ENCODE peak calls at places on chromosome 21, in seven cellular contexts. One of them, this sample, is unnamed.
A peak's percentile ranks its signal among the peaks of the same experiment; 100 is the strongest.

GRCh38 chr21:26846036-26846931 is 1.1 kb upstream of the ADAMTS1 start:
- DNase-seq in neural crest cell: peak; percentile 61
- DNase-seq in PC-3: peak; percentile 69
- DNase-seq in kidney epithelial cell: no peak
- DNase-seq in MCF 10A: peak; percentile 49
- DNase-seq in fibroblast of the aortic adventitia: peak; percentile 85
- DNase-seq in H9: peak; percentile 81
- DNase-seq in this sample: no peak

GRCh38 chr21:35217504-35218060 is 168.5 kb upstream of the RUNX1 start:
- DNase-seq in neural crest cell: no peak
- DNase-seq in PC-3: peak; percentile 100
- DNase-seq in kidney epithelial cell: peak; percentile 99
- DNase-seq in MCF 10A: peak; percentile 88
- DNase-seq in fibroblast of the aortic adventitia: peak; percentile 80
- DNase-seq in H9: peak; percentile 45
- DNase-seq in this sample: no peak

GRCh38 chr21:46081022-46081861 is 16.7 kb upstream of the COL6A2 start:
- DNase-seq in neural crest cell: no peak
- DNase-seq in PC-3: peak; percentile 55
- DNase-seq in kidney epithelial cell: no peak
- DNase-seq in MCF 10A: no peak
- DNase-seq in fibroblast of the aortic adventitia: no peak
- DNase-seq in H9: peak; percentile 27
- DNase-seq in this sample: no peak

GRCh38 chr21:45792682-45793383 is 149.3 kb downstream of the PCBP3 start:
- DNase-seq in neural crest cell: no peak
- DNase-seq in PC-3: no peak
- DNase-seq in kidney epithelial cell: no peak
- DNase-seq in MCF 10A: no peak
- DNase-seq in fibroblast of the aortic adventitia: no peak
- DNase-seq in H9: no peak
- DNase-seq in this sample: no peak

GRCh38 chr21:29377266-29377665 is 78.5 kb downstream of the BACH1 start:
- DNase-seq in neural crest cell: no peak
- DNase-seq in PC-3: no peak
- DNase-seq in kidney epithelial cell: no peak
- DNase-seq in MCF 10A: no peak
- DNase-seq in fibroblast of the aortic adventitia: no peak
- DNase-seq in H9: no peak
- DNase-seq in this sample: no peak

GRCh38 chr21:29233611-29234540 is 64.8 kb upstream of the BACH1 start:
- DNase-seq in neural crest cell: no peak
- DNase-seq in PC-3: no peak
- DNase-seq in kidney epithelial cell: no peak
- DNase-seq in MCF 10A: peak; percentile 69
- DNase-seq in fibroblast of the aortic adventitia: no peak
- DNase-seq in H9: no peak
- DNase-seq in this sample: peak; percentile 92

GRCh38 chr21:46295996-46296752 is 10.0 kb downstream of the YBEY start:
- DNase-seq in neural crest cell: peak; percentile 22
- DNase-seq in PC-3: no peak
- DNase-seq in kidney epithelial cell: no peak
- DNase-seq in MCF 10A: no peak
- DNase-seq in fibroblast of the aortic adventitia: peak; percentile 39
- DNase-seq in H9: peak; percentile 64
- DNase-seq in this sample: no peak

GRCh38 chr21:37423103-37423502 is 56.5 kb downstream of the DYRK1A start:
- DNase-seq in neural crest cell: no peak
- DNase-seq in PC-3: no peak
- DNase-seq in kidney epithelial cell: no peak
- DNase-seq in MCF 10A: no peak
- DNase-seq in fibroblast of the aortic adventitia: no peak
- DNase-seq in H9: no peak
- DNase-seq in this sample: no peak

GRCh38 chr21:36111238-36111637 is 23.6 kb upstream of the CBR3 start:
- DNase-seq in neural crest cell: no peak
- DNase-seq in PC-3: no peak
- DNase-seq in kidney epithelial cell: no peak
- DNase-seq in MCF 10A: no peak
- DNase-seq in fibroblast of the aortic adventitia: no peak
- DNase-seq in H9: no peak
- DNase-seq in this sample: no peak

GRCh38 chr21:41451753-41452676 is 26.0 kb downstream of the MX1 start:
- DNase-seq in neural crest cell: no peak
- DNase-seq in PC-3: peak; percentile 80
- DNase-seq in kidney epithelial cell: no peak
- DNase-seq in MCF 10A: peak; percentile 16
- DNase-seq in fibroblast of the aortic adventitia: no peak
- DNase-seq in H9: no peak
- DNase-seq in this sample: no peak

GRCh38 chr21:35491920-35492678 is 443.0 kb upstream of the RUNX1 start:
- DNase-seq in neural crest cell: no peak
- DNase-seq in PC-3: no peak
- DNase-seq in kidney epithelial cell: no peak
- DNase-seq in MCF 10A: no peak
- DNase-seq in fibroblast of the aortic adventitia: no peak
- DNase-seq in H9: no peak
- DNase-seq in this sample: no peak

GRCh38 chr21:21109736-21110135 is 111.5 kb downstream of the NCAM2 start:
- DNase-seq in neural crest cell: no peak
- DNase-seq in PC-3: no peak
- DNase-seq in kidney epithelial cell: no peak
- DNase-seq in MCF 10A: no peak
- DNase-seq in fibroblast of the aortic adventitia: no peak
- DNase-seq in H9: no peak
- DNase-seq in this sample: no peak

GRCh38 chr21:26070822-26071425 is 99.6 kb downstream of the APP start:
- DNase-seq in neural crest cell: no peak
- DNase-seq in PC-3: peak; percentile 49
- DNase-seq in kidney epithelial cell: no peak
- DNase-seq in MCF 10A: no peak
- DNase-seq in fibroblast of the aortic adventitia: peak; percentile 62
- DNase-seq in H9: no peak
- DNase-seq in this sample: no peak

GRCh38 chr21:21018841-21019240 is 20.6 kb downstream of the NCAM2 start:
- DNase-seq in neural crest cell: no peak
- DNase-seq in PC-3: no peak
- DNase-seq in kidney epithelial cell: no peak
- DNase-seq in MCF 10A: no peak
- DNase-seq in fibroblast of the aortic adventitia: peak; percentile 9
- DNase-seq in H9: no peak
- DNase-seq in this sample: no peak

GRCh38 chr21:37542512-37542911 is 175.9 kb downstream of the DYRK1A start:
- DNase-seq in neural crest cell: no peak
- DNase-seq in PC-3: no peak
- DNase-seq in kidney epithelial cell: no peak
- DNase-seq in MCF 10A: no peak
- DNase-seq in fibroblast of the aortic adventitia: no peak
- DNase-seq in H9: no peak
- DNase-seq in this sample: no peak

GRCh38 chr21:30083120-30083945 is 83.3 kb downstream of the CLDN17 start:
- DNase-seq in neural crest cell: peak; percentile 11
- DNase-seq in PC-3: no peak
- DNase-seq in kidney epithelial cell: no peak
- DNase-seq in MCF 10A: no peak
- DNase-seq in fibroblast of the aortic adventitia: no peak
- DNase-seq in H9: peak; percentile 77
- DNase-seq in this sample: no peak

GRCh38 chr21:45577806-45578801 is 35.9 kb upstream of the SLC19A1 start:
- DNase-seq in neural crest cell: no peak
- DNase-seq in PC-3: peak; percentile 38
- DNase-seq in kidney epithelial cell: no peak
- DNase-seq in MCF 10A: no peak
- DNase-seq in fibroblast of the aortic adventitia: no peak
- DNase-seq in H9: peak; percentile 27
- DNase-seq in this sample: peak; percentile 9

GRCh38 chr21:36839123-36839522 is 127.3 kb downstream of the HLCS start:
- DNase-seq in neural crest cell: no peak
- DNase-seq in PC-3: no peak
- DNase-seq in kidney epithelial cell: no peak
- DNase-seq in MCF 10A: no peak
- DNase-seq in fibroblast of the aortic adventitia: peak; percentile 42
- DNase-seq in H9: no peak
- DNase-seq in this sample: no peak

GRCh38 chr21:26140185-26140584 is 30.4 kb downstream of the APP start:
- DNase-seq in neural crest cell: no peak
- DNase-seq in PC-3: peak; percentile 98
- DNase-seq in kidney epithelial cell: peak; percentile 88
- DNase-seq in MCF 10A: peak; percentile 91
- DNase-seq in fibroblast of the aortic adventitia: peak; percentile 98
- DNase-seq in H9: no peak
- DNase-seq in this sample: no peak

GRCh38 chr21:37916795-37917142 is 512 bp upstream of the KCNJ6 start:
- DNase-seq in neural crest cell: peak; percentile 61
- DNase-seq in PC-3: no peak
- DNase-seq in kidney epithelial cell: no peak
- DNase-seq in MCF 10A: no peak
- DNase-seq in fibroblast of the aortic adventitia: no peak
- DNase-seq in H9: peak; percentile 83
- DNase-seq in this sample: peak; percentile 88

GRCh38 chr21:41255190-41255589 is 61.4 kb upstream of the FAM3B start:
- DNase-seq in neural crest cell: no peak
- DNase-seq in PC-3: no peak
- DNase-seq in kidney epithelial cell: no peak
- DNase-seq in MCF 10A: no peak
- DNase-seq in fibroblast of the aortic adventitia: no peak
- DNase-seq in H9: no peak
- DNase-seq in this sample: no peak

DNA sequence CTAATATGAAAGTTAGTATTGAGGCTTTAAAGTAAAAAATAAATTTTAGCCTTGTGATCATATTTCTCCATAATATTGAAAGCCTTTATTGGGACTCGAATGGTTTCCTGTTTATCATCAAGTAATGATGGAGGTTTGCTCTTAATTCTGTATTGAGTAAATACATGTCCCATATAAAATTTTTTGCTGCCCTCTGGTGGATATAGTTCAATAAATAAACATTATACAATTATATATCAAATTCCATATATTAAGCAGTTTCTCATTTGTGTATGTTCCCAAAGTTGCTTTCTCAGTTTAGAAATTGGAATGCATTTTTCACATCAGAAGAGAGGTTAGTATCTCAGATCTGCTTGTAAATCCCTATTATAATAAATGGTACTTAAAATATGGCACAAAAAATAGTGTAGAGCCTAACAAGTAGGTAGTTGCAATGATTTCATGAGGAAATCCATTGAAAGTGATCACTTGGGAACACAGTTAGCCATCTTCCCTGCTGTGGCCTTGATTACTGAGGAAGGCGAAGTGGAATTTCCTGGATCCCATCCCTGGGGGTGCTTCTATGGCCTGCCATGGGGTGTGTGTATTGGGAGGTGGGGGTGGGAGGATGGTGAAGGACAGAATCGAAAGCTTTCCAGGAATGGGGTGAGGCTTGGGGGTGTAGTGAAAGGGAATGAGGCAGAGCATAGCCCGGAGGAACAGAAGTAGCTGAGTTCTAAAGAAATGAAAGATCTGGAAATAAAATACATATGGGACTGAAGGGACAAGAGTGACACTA is 84.1 kb upstream of the C21orf91 start:
- DNase-seq in neural crest cell: no peak
- DNase-seq in PC-3: peak; percentile 73
- DNase-seq in kidney epithelial cell: no peak
- DNase-seq in MCF 10A: peak; percentile 45
- DNase-seq in fibroblast of the aortic adventitia: peak; percentile 62
- DNase-seq in H9: no peak
- DNase-seq in this sample: no peak
- TF ChIP-seq CTCF in neural crest cell: peak; percentile 58
- TF ChIP-seq CTCF in PC-3: peak; percentile 49
- TF ChIP-seq CTCF in kidney epithelial cell: no peak
- TF ChIP-seq CTCF in MCF 10A: peak; percentile 9
- TF ChIP-seq CTCF in fibroblast of the aortic adventitia: no peak
- TF ChIP-seq CTCF in H9: peak; percentile 34
- TF ChIP-seq CTCF in this sample: no peak

GRCh38 chr21:42833439-42833815 is 45.9 kb downstream of the WDR4 start:
- DNase-seq in neural crest cell: no peak
- DNase-seq in PC-3: peak; percentile 74
- DNase-seq in kidney epithelial cell: no peak
- DNase-seq in MCF 10A: no peak
- DNase-seq in fibroblast of the aortic adventitia: no peak
- DNase-seq in H9: peak; percentile 65
- DNase-seq in this sample: peak; percentile 66
- TF ChIP-seq CTCF in neural crest cell: peak; percentile 56
- TF ChIP-seq CTCF in PC-3: peak; percentile 68
- TF ChIP-seq CTCF in kidney epithelial cell: peak; percentile 33
- TF ChIP-seq CTCF in MCF 10A: no peak
- TF ChIP-seq CTCF in fibroblast of the aortic adventitia: peak; percentile 8
- TF ChIP-seq CTCF in H9: peak; percentile 55
- TF ChIP-seq CTCF in this sample: peak; percentile 62

GRCh38 chr21:42537106-42537742 is 23.6 kb downstream of the SLC37A1 start:
- DNase-seq in neural crest cell: no peak
- DNase-seq in PC-3: peak; percentile 22
- DNase-seq in kidney epithelial cell: no peak
- DNase-seq in MCF 10A: peak; percentile 13
- DNase-seq in fibroblast of the aortic adventitia: no peak
- DNase-seq in H9: no peak
- DNase-seq in this sample: peak; percentile 60
- TF ChIP-seq CTCF in neural crest cell: peak; percentile 34
- TF ChIP-seq CTCF in PC-3: peak; percentile 54
- TF ChIP-seq CTCF in kidney epithelial cell: peak; percentile 40
- TF ChIP-seq CTCF in MCF 10A: no peak
- TF ChIP-seq CTCF in fibroblast of the aortic adventitia: peak; percentile 21
- TF ChIP-seq CTCF in H9: peak; percentile 46
- TF ChIP-seq CTCF in this sample: peak; percentile 85

GRCh38 chr21:33850401-33850800 is 65.2 kb downstream of the ATP5PO start:
- DNase-seq in neural crest cell: no peak
- DNase-seq in PC-3: no peak
- DNase-seq in kidney epithelial cell: no peak
- DNase-seq in MCF 10A: no peak
- DNase-seq in fibroblast of the aortic adventitia: no peak
- DNase-seq in H9: no peak
- DNase-seq in this sample: no peak

GRCh38 chr21:33850985-33851384 is 64.6 kb downstream of the ATP5PO start:
- DNase-seq in neural crest cell: no peak
- DNase-seq in PC-3: no peak
- DNase-seq in kidney epithelial cell: no peak
- DNase-seq in MCF 10A: no peak
- DNase-seq in fibroblast of the aortic adventitia: no peak
- DNase-seq in H9: no peak
- DNase-seq in this sample: no peak

GRCh38 chr21:33854604-33855003 is 61.0 kb downstream of the ATP5PO start:
- DNase-seq in neural crest cell: no peak
- DNase-seq in PC-3: peak; percentile 45
- DNase-seq in kidney epithelial cell: no peak
- DNase-seq in MCF 10A: peak; percentile 84
- DNase-seq in fibroblast of the aortic adventitia: no peak
- DNase-seq in H9: no peak
- DNase-seq in this sample: no peak

GRCh38 chr21:33849839-33850238 is 65.8 kb downstream of the ATP5PO start:
- DNase-seq in neural crest cell: no peak
- DNase-seq in PC-3: peak; percentile 23
- DNase-seq in kidney epithelial cell: no peak
- DNase-seq in MCF 10A: no peak
- DNase-seq in fibroblast of the aortic adventitia: no peak
- DNase-seq in H9: no peak
- DNase-seq in this sample: no peak

DNA sequence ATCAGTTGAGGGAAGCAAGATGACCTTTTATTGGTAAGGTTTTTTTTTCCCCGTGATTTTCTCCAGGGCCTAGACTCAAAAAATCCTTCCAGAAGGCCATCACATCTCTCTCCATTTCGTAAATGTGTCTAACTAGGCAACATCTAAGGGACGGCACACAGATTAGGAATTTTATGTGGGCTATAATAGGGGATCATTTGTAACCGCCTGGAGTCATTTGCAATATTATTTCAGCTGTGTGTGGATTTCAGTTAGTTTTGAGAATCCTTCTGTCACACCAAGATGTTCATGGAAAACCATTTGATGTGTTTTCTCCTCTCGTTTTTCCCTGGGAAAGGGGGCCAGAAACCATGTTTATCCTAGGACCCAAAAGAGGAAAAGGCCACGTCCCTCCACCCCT is 63.1 kb downstream of the ATP5PO start:
- DNase-seq in neural crest cell: no peak
- DNase-seq in PC-3: no peak
- DNase-seq in kidney epithelial cell: no peak
- DNase-seq in MCF 10A: no peak
- DNase-seq in fibroblast of the aortic adventitia: no peak
- DNase-seq in H9: no peak
- DNase-seq in this sample: no peak
- TF ChIP-seq CTCF in neural crest cell: no peak
- TF ChIP-seq CTCF in PC-3: no peak
- TF ChIP-seq CTCF in kidney epithelial cell: no peak
- TF ChIP-seq CTCF in MCF 10A: no peak
- TF ChIP-seq CTCF in fibroblast of the aortic adventitia: no peak
- TF ChIP-seq CTCF in H9: no peak
- TF ChIP-seq CTCF in this sample: no peak

This sample was measured in WERI-Rb-1.